ENCODE peak calls at places on chromosomes 11 and 22, in five cellular contexts. Z, J, B, N and R are unnamed samples.

GRCh38 chr11:117096140-117096972 is 1.9 kb downstream of the SIK3 start:
- DNase-seq in Z (no peak), J (no peak), B (no peak), N (no peak), R (no peak)

GRCh38 chr11:15757299-15757698 is 599.0 kb downstream of the SOX6 start:
- DNase-seq in Z (no peak), J (no peak), B (no peak), N (no peak), R (no peak)

GRCh38 chr11:2315395-2316168 is 13.8 kb downstream of the TSPAN32 start:
- DNase-seq in Z (peak; percentile 42), J (no peak), B (no peak), N (peak; percentile 46), R (no peak)

GRCh38 chr11:31645747-31646146 is 136.2 kb downstream of the ELP4 start:
- DNase-seq in Z (no peak), J (peak; percentile 94), B (peak; percentile 49), N (no peak), R (peak; percentile 83)

GRCh38 chr11:116651757-116652237 is 121.0 kb downstream of the BUD13 start:
- DNase-seq in Z (no peak), J (no peak), B (no peak), N (no peak), R (no peak)

GRCh38 chr11:119441898-119442243 is 18.9 kb upstream of the THY1 start:
- DNase-seq in Z (no peak), J (no peak), B (no peak), N (no peak), R (no peak)

GRCh38 chr11:118074785-118075184 is 2.1 kb upstream of the TMPRSS4 start:
- DNase-seq in Z (no peak), J (no peak), B (no peak), N (no peak), R (no peak)

GRCh38 chr11:22432331-22433065 is 94.3 kb downstream of the SLC17A6 start:
- DNase-seq in Z (peak; percentile 39), J (peak; percentile 18), B (no peak), N (no peak), R (peak; percentile 25)

GRCh38 chr11:119774180-119774763 is 45.3 kb upstream of the NECTIN1 start:
- DNase-seq in Z (no peak), J (peak; percentile 46), B (no peak), N (no peak), R (no peak)

GRCh38 chr22:28759861-28760560 is 12.5 kb upstream of the CCDC117 start:
- DNase-seq in Z (no peak), J (no peak), B (no peak), N (no peak), R (no peak)

GRCh38 chr22:19870153-19871022 is 15.7 kb upstream of the GNB1L start:
- DNase-seq in Z (peak; percentile 45), J (no peak), B (no peak), N (peak; percentile 38), R (no peak)

GRCh38 chr11:79087957-79088318 is 352.9 kb downstream of the TENM4 start:
- DNase-seq in Z (no peak), J (peak; percentile 23), B (no peak), N (no peak), R (peak; percentile 12)

GRCh38 chr22:46090051-46090591 is 60.2 kb upstream of the PPARA start:
- DNase-seq in Z (peak; percentile 44), J (peak; percentile 42), B (no peak), N (peak; percentile 47), R (no peak)

GRCh38 chr11:1260023-1260501 is 37.2 kb downstream of the MUC5B start:
- DNase-seq in Z (peak; percentile 63), J (no peak), B (no peak), N (no peak), R (no peak)

GRCh38 chr11:95308512-95309035 is 77.6 kb upstream of the SESN3 start:
- DNase-seq in Z (no peak), J (no peak), B (no peak), N (no peak), R (no peak)

GRCh38 chr11:82857145-82857544 is 43.1 kb downstream of the PRCP start:
- DNase-seq in Z (no peak), J (no peak), B (no peak), N (no peak), R (no peak)

GRCh38 chr22:20430641-20431519 is 6.7 kb downstream of the SCARF2 start:
- DNase-seq in Z (peak; percentile 69), J (no peak), B (no peak), N (peak; percentile 70), R (peak; percentile 48)

GRCh38 chr11:5280582-5281102 is 10.9 kb upstream of the HBE1 start:
- DNase-seq in Z (no peak), J (peak; percentile 99), B (peak; percentile 100), N (no peak), R (peak; percentile 98)

GRCh38 chr11:45333506-45333971 is 47.4 kb upstream of the SYT13 start:
- DNase-seq in Z (no peak), J (peak; percentile 46), B (peak; percentile 11), N (no peak), R (peak; percentile 45)

GRCh38 chr22:24186892-24187670 is 5.8 kb downstream of the SUSD2 start:
- DNase-seq in Z (no peak), J (no peak), B (no peak), N (no peak), R (no peak)

GRCh38 chr11:14861680-14862079 is 30.4 kb downstream of the CYP2R1 start:
- DNase-seq in Z (peak; percentile 72), J (no peak), B (no peak), N (no peak), R (no peak)

GRCh38 chr11:35791088-35791958 is 128.7 kb downstream of the TRIM44 start:
- DNase-seq in Z (no peak), J (no peak), B (no peak), N (no peak), R (no peak)

GRCh38 chr11:88297320-88298263 is 39.9 kb downstream of the CTSC start:
- DNase-seq in Z (no peak), J (no peak), B (no peak), N (no peak), R (no peak)

GRCh38 chr11:122938557-122938956 is 43.1 kb downstream of the BSX start:
- DNase-seq in Z (no peak), J (no peak), B (no peak), N (no peak), R (no peak)

GRCh38 chr22:47548953-47549740 is 786.7 kb downstream of the TBC1D22A start:
- DNase-seq in Z (no peak), J (no peak), B (no peak), N (no peak), R (no peak)

GRCh38 chr11:45560153-45560934 is 105.1 kb downstream of the CHST1 start:
- DNase-seq in Z (no peak), J (no peak), B (no peak), N (no peak), R (no peak)

GRCh38 chr11:11844272-11844671 is 2.5 kb downstream of the USP47 start:
- DNase-seq in Z (no peak), J (no peak), B (no peak), N (no peak), R (no peak)

GRCh38 chr11:11845551-11845950 is 3.8 kb downstream of the USP47 start:
- DNase-seq in Z (no peak), J (peak; percentile 39), B (no peak), N (no peak), R (peak; percentile 31)

GRCh38 chr11:11843233-11843632 is 1.5 kb downstream of the USP47 start:
- DNase-seq in Z (no peak), J (peak; percentile 68), B (no peak), N (no peak), R (peak; percentile 69)

GRCh38 chr11:11843642-11844041 is 1.9 kb downstream of the USP47 start:
- DNase-seq in Z (no peak), J (no peak), B (no peak), N (no peak), R (no peak)

DNA sequence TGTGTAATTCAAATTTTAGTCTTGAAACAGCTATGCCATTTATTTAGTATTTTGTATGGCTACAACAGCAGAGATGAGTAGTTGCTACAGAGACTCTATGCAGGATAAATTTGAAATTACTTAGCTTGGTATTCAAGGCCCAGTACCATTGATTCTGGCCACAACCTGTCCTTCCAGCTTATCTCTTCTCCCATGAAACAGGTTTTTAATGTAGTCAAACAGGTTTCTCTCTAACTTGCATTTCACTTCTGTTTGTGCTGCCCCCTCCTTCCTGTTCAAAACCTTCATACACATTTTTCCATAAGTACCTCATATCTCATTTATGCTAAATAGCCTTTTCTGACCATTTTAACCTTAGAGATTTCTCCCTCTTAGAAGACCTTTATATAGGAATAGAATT is 3.3 kb downstream of the USP47 start:
- DNase-seq in Z (no peak), J (no peak), B (no peak), N (no peak), R (no peak)
- H3K4me3 ChIP-seq in Z (no peak overlapping the region), J (no peak overlapping the region), B (no peak overlapping the region), N (no peak overlapping the region), R (no peak overlapping the region)

GRCh38 chr22:44090571-44090905 is 66.4 kb downstream of the PARVB start:
- DNase-seq in Z (no peak), J (no peak), B (no peak), N (no peak), R (no peak)

GRCh38 chr22:44091751-44092150 is 67.6 kb downstream of the PARVB start:
- DNase-seq in Z (no peak), J (no peak), B (no peak), N (no peak), R (no peak)

GRCh38 chr22:44092636-44093220 is 68.6 kb downstream of the PARVB start:
- DNase-seq in Z (no peak), J (no peak), B (no peak), N (no peak), R (no peak)

GRCh38 chr22:44089717-44090570 is 65.8 kb downstream of the PARVB start:
- DNase-seq in Z (no peak), J (peak; percentile 7), B (no peak), N (no peak), R (no peak)

GRCh38 chr22:44091021-44091721 is 67.1 kb downstream of the PARVB start:
- DNase-seq in Z (no peak), J (peak; percentile 18), B (no peak), N (no peak), R (no peak)
- TF ChIP-seq CTCF in Z (no peak), J (peak; percentile 45), B (peak; percentile 38), N (no peak), R (peak; percentile 29)

DNA sequence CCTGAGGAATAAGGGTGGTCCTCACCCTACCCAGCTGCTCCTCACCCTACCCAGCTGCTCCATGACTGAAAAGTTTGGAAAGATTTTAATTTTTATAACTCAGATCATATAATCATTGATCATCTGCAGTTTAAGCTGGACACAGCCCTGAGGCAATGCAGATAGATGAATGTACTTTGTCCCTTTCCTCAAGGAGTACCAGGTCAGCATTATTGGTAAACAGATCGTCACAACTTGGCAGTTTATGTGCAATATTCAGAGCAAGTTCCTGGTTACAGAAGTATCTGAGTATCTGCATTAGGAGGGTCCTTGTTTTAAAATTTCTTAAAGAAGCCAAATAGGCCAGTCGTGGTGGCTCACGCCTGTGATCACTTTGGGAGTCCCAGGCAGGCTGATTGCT is 3.6 kb downstream of the TNRC6B start:
- DNase-seq in Z (no peak), J (no peak), B (no peak), N (no peak), R (no peak)
- H3K4me3 ChIP-seq in Z (no peak overlapping the region), J (no peak overlapping the region), B (no peak overlapping the region), N (no peak overlapping the region), R (peak overlapping the region; percentile 73)

DNA sequence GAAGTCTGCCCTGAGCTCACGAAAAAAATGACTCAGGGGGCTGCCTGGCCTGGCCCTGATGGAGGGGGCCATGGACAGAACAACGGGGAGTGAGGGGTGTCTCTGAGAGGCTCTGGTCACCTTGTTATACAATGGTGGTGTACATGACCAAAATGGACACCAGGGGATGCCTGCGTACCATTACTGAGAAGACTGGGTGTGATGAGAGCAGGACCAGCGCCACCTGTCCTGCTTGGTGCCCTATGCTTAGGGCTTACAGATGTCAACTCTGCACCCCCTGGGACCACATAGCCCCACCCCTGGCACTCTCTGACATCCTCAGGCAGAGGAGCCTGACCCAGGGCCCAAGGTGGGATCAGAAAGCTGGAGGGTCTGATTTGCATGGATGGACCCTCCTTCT is 104.8 kb downstream of the ZNF280B start:
- DNase-seq in Z (no peak), J (no peak), B (no peak), N (no peak), R (no peak)
- TF ChIP-seq CTCF in Z (no peak), J (peak; percentile 5), B (no peak), N (no peak), R (no peak)